ENCODE peak calls at places on chromosome 12, in ten cellular contexts. One of them, this sample, is unnamed.

GRCh38 chr12:56271031-56271430 is 4.3 kb downstream of the COQ10A start:
- DNase-seq in head of caudate nucleus: no peak
- DNase-seq in brain microvascular endothelial cell: peak
- DNase-seq in heart left ventricle: no peak
- DNase-seq in lung microvascular endothelial cell: no peak
- DNase-seq in stimulated activated CD4-positive, alpha-beta T cell treated with anti-CD3 and anti-CD28 coated beads, Interleukin-12 subunit alpha, Interleukin-12 subunit beta, amount 100 ng/mL, for 4 hours: no peak
- DNase-seq in NCI-H1092 treated with DMSO at 0.1 percent for 48 hours: no peak
- DNase-seq in 8988T: no peak
- DNase-seq in stimulated activated CD8-positive, alpha-beta memory T cell treated with anti-CD3 and anti-CD28 coated beads, Interleukin-15, amount 100 ng/mL, for 48 hours: no peak
- DNase-seq in central memory CD4-positive, alpha-beta T cell: no peak
- DNase-seq in this sample: peak

GRCh38 chr12:62787023-62787422 is 147.9 kb downstream of the PPM1H start:
- DNase-seq in head of caudate nucleus: no peak
- DNase-seq in brain microvascular endothelial cell: no peak
- DNase-seq in heart left ventricle: no peak
- DNase-seq in lung microvascular endothelial cell: no peak
- DNase-seq in stimulated activated CD4-positive, alpha-beta T cell treated with anti-CD3 and anti-CD28 coated beads, Interleukin-12 subunit alpha, Interleukin-12 subunit beta, amount 100 ng/mL, for 4 hours: no peak
- DNase-seq in NCI-H1092 treated with DMSO at 0.1 percent for 48 hours: no peak
- DNase-seq in 8988T: no peak
- DNase-seq in stimulated activated CD8-positive, alpha-beta memory T cell treated with anti-CD3 and anti-CD28 coated beads, Interleukin-15, amount 100 ng/mL, for 48 hours: no peak
- DNase-seq in central memory CD4-positive, alpha-beta T cell: no peak
- DNase-seq in this sample: no peak

GRCh38 chr12:77189463-77189862 is 124.1 kb upstream of the E2F7 start:
- DNase-seq in head of caudate nucleus: no peak
- DNase-seq in brain microvascular endothelial cell: peak
- DNase-seq in heart left ventricle: no peak
- DNase-seq in lung microvascular endothelial cell: no peak
- DNase-seq in stimulated activated CD4-positive, alpha-beta T cell treated with anti-CD3 and anti-CD28 coated beads, Interleukin-12 subunit alpha, Interleukin-12 subunit beta, amount 100 ng/mL, for 4 hours: no peak
- DNase-seq in NCI-H1092 treated with DMSO at 0.1 percent for 48 hours: no peak
- DNase-seq in 8988T: no peak
- DNase-seq in stimulated activated CD8-positive, alpha-beta memory T cell treated with anti-CD3 and anti-CD28 coated beads, Interleukin-15, amount 100 ng/mL, for 48 hours: no peak
- DNase-seq in central memory CD4-positive, alpha-beta T cell: no peak
- DNase-seq in this sample: peak

GRCh38 chr12:77847665-77848431 is 17.2 kb downstream of the NAV3 start:
- DNase-seq in head of caudate nucleus: no peak
- DNase-seq in brain microvascular endothelial cell: peak
- DNase-seq in heart left ventricle: no peak
- DNase-seq in lung microvascular endothelial cell: peak
- DNase-seq in stimulated activated CD4-positive, alpha-beta T cell treated with anti-CD3 and anti-CD28 coated beads, Interleukin-12 subunit alpha, Interleukin-12 subunit beta, amount 100 ng/mL, for 4 hours: no peak
- DNase-seq in NCI-H1092 treated with DMSO at 0.1 percent for 48 hours: no peak
- DNase-seq in 8988T: no peak
- DNase-seq in stimulated activated CD8-positive, alpha-beta memory T cell treated with anti-CD3 and anti-CD28 coated beads, Interleukin-15, amount 100 ng/mL, for 48 hours: no peak
- DNase-seq in central memory CD4-positive, alpha-beta T cell: no peak
- DNase-seq in this sample: no peak

GRCh38 chr12:90062799-90063198 is 354.2 kb upstream of the ATP2B1 start:
- DNase-seq in head of caudate nucleus: no peak
- DNase-seq in brain microvascular endothelial cell: no peak
- DNase-seq in heart left ventricle: no peak
- DNase-seq in lung microvascular endothelial cell: peak
- DNase-seq in stimulated activated CD4-positive, alpha-beta T cell treated with anti-CD3 and anti-CD28 coated beads, Interleukin-12 subunit alpha, Interleukin-12 subunit beta, amount 100 ng/mL, for 4 hours: no peak
- DNase-seq in NCI-H1092 treated with DMSO at 0.1 percent for 48 hours: no peak
- DNase-seq in 8988T: no peak
- DNase-seq in stimulated activated CD8-positive, alpha-beta memory T cell treated with anti-CD3 and anti-CD28 coated beads, Interleukin-15, amount 100 ng/mL, for 48 hours: no peak
- DNase-seq in central memory CD4-positive, alpha-beta T cell: no peak
- DNase-seq in this sample: no peak

GRCh38 chr12:22355011-22355580 is 20.6 kb upstream of the ST8SIA1 start:
- DNase-seq in head of caudate nucleus: no peak
- DNase-seq in brain microvascular endothelial cell: no peak
- DNase-seq in heart left ventricle: no peak
- DNase-seq in lung microvascular endothelial cell: no peak
- DNase-seq in stimulated activated CD4-positive, alpha-beta T cell treated with anti-CD3 and anti-CD28 coated beads, Interleukin-12 subunit alpha, Interleukin-12 subunit beta, amount 100 ng/mL, for 4 hours: no peak
- DNase-seq in NCI-H1092 treated with DMSO at 0.1 percent for 48 hours: no peak
- DNase-seq in 8988T: no peak
- DNase-seq in stimulated activated CD8-positive, alpha-beta memory T cell treated with anti-CD3 and anti-CD28 coated beads, Interleukin-15, amount 100 ng/mL, for 48 hours: no peak
- DNase-seq in central memory CD4-positive, alpha-beta T cell: no peak
- DNase-seq in this sample: no peak

GRCh38 chr12:57460457-57461325 is 1.1 kb downstream of the GLI1 start:
- DNase-seq in head of caudate nucleus: no peak
- DNase-seq in brain microvascular endothelial cell: no peak
- DNase-seq in heart left ventricle: no peak
- DNase-seq in lung microvascular endothelial cell: no peak
- DNase-seq in stimulated activated CD4-positive, alpha-beta T cell treated with anti-CD3 and anti-CD28 coated beads, Interleukin-12 subunit alpha, Interleukin-12 subunit beta, amount 100 ng/mL, for 4 hours: no peak
- DNase-seq in NCI-H1092 treated with DMSO at 0.1 percent for 48 hours: no peak
- DNase-seq in 8988T: no peak
- DNase-seq in stimulated activated CD8-positive, alpha-beta memory T cell treated with anti-CD3 and anti-CD28 coated beads, Interleukin-15, amount 100 ng/mL, for 48 hours: no peak
- DNase-seq in central memory CD4-positive, alpha-beta T cell: no peak
- DNase-seq in this sample: no peak

GRCh38 chr12:109844983-109845841 is 12.0 kb upstream of the TRPV4 start:
- DNase-seq in head of caudate nucleus: peak
- DNase-seq in brain microvascular endothelial cell: peak
- DNase-seq in heart left ventricle: peak
- DNase-seq in lung microvascular endothelial cell: peak
- DNase-seq in stimulated activated CD4-positive, alpha-beta T cell treated with anti-CD3 and anti-CD28 coated beads, Interleukin-12 subunit alpha, Interleukin-12 subunit beta, amount 100 ng/mL, for 4 hours: peak
- DNase-seq in NCI-H1092 treated with DMSO at 0.1 percent for 48 hours: peak
- DNase-seq in 8988T: peak
- DNase-seq in stimulated activated CD8-positive, alpha-beta memory T cell treated with anti-CD3 and anti-CD28 coated beads, Interleukin-15, amount 100 ng/mL, for 48 hours: peak
- DNase-seq in central memory CD4-positive, alpha-beta T cell: peak
- DNase-seq in this sample: peak

GRCh38 chr12:125161712-125162023 is 96.4 kb downstream of the AACS start:
- DNase-seq in head of caudate nucleus: no peak
- DNase-seq in brain microvascular endothelial cell: no peak
- DNase-seq in heart left ventricle: no peak
- DNase-seq in lung microvascular endothelial cell: no peak
- DNase-seq in stimulated activated CD4-positive, alpha-beta T cell treated with anti-CD3 and anti-CD28 coated beads, Interleukin-12 subunit alpha, Interleukin-12 subunit beta, amount 100 ng/mL, for 4 hours: no peak
- DNase-seq in NCI-H1092 treated with DMSO at 0.1 percent for 48 hours: no peak
- DNase-seq in 8988T: no peak
- DNase-seq in stimulated activated CD8-positive, alpha-beta memory T cell treated with anti-CD3 and anti-CD28 coated beads, Interleukin-15, amount 100 ng/mL, for 48 hours: no peak
- DNase-seq in central memory CD4-positive, alpha-beta T cell: no peak
- DNase-seq in this sample: peak

GRCh38 chr12:108563135-108563803 is 873 bp downstream of the ISCU start:
- DNase-seq in head of caudate nucleus: peak
- DNase-seq in brain microvascular endothelial cell: peak
- DNase-seq in heart left ventricle: peak
- DNase-seq in lung microvascular endothelial cell: peak
- DNase-seq in stimulated activated CD4-positive, alpha-beta T cell treated with anti-CD3 and anti-CD28 coated beads, Interleukin-12 subunit alpha, Interleukin-12 subunit beta, amount 100 ng/mL, for 4 hours: peak
- DNase-seq in NCI-H1092 treated with DMSO at 0.1 percent for 48 hours: peak
- DNase-seq in 8988T: peak
- DNase-seq in stimulated activated CD8-positive, alpha-beta memory T cell treated with anti-CD3 and anti-CD28 coated beads, Interleukin-15, amount 100 ng/mL, for 48 hours: peak
- DNase-seq in central memory CD4-positive, alpha-beta T cell: peak
- DNase-seq in this sample: peak

GRCh38 chr12:123591702-123592481 is 7.5 kb downstream of the TMED2 start:
- DNase-seq in head of caudate nucleus: no peak
- DNase-seq in brain microvascular endothelial cell: peak
- DNase-seq in heart left ventricle: no peak
- DNase-seq in lung microvascular endothelial cell: no peak
- DNase-seq in stimulated activated CD4-positive, alpha-beta T cell treated with anti-CD3 and anti-CD28 coated beads, Interleukin-12 subunit alpha, Interleukin-12 subunit beta, amount 100 ng/mL, for 4 hours: no peak
- DNase-seq in NCI-H1092 treated with DMSO at 0.1 percent for 48 hours: no peak
- DNase-seq in 8988T: no peak
- DNase-seq in stimulated activated CD8-positive, alpha-beta memory T cell treated with anti-CD3 and anti-CD28 coated beads, Interleukin-15, amount 100 ng/mL, for 48 hours: no peak
- DNase-seq in central memory CD4-positive, alpha-beta T cell: no peak
- DNase-seq in this sample: peak

GRCh38 chr12:25421651-25422150 is 131.4 kb downstream of the LMNTD1 start:
- DNase-seq in head of caudate nucleus: no peak
- DNase-seq in brain microvascular endothelial cell: no peak
- DNase-seq in heart left ventricle: no peak
- DNase-seq in lung microvascular endothelial cell: no peak
- DNase-seq in stimulated activated CD4-positive, alpha-beta T cell treated with anti-CD3 and anti-CD28 coated beads, Interleukin-12 subunit alpha, Interleukin-12 subunit beta, amount 100 ng/mL, for 4 hours: no peak
- DNase-seq in NCI-H1092 treated with DMSO at 0.1 percent for 48 hours: no peak
- DNase-seq in 8988T: no peak
- DNase-seq in stimulated activated CD8-positive, alpha-beta memory T cell treated with anti-CD3 and anti-CD28 coated beads, Interleukin-15, amount 100 ng/mL, for 48 hours: no peak
- DNase-seq in central memory CD4-positive, alpha-beta T cell: no peak
- DNase-seq in this sample: no peak

GRCh38 chr12:49233842-49234526 is 30.9 kb upstream of the TUBA1C start:
- DNase-seq in head of caudate nucleus: peak
- DNase-seq in brain microvascular endothelial cell: no peak
- DNase-seq in heart left ventricle: peak
- DNase-seq in lung microvascular endothelial cell: no peak
- DNase-seq in stimulated activated CD4-positive, alpha-beta T cell treated with anti-CD3 and anti-CD28 coated beads, Interleukin-12 subunit alpha, Interleukin-12 subunit beta, amount 100 ng/mL, for 4 hours: peak
- DNase-seq in NCI-H1092 treated with DMSO at 0.1 percent for 48 hours: peak
- DNase-seq in 8988T: no peak
- DNase-seq in stimulated activated CD8-positive, alpha-beta memory T cell treated with anti-CD3 and anti-CD28 coated beads, Interleukin-15, amount 100 ng/mL, for 48 hours: no peak
- DNase-seq in central memory CD4-positive, alpha-beta T cell: no peak
- DNase-seq in this sample: no peak

GRCh38 chr12:52244615-52244994 is 11.6 kb downstream of the KRT7 start:
- DNase-seq in head of caudate nucleus: no peak
- DNase-seq in brain microvascular endothelial cell: no peak
- DNase-seq in heart left ventricle: no peak
- DNase-seq in lung microvascular endothelial cell: no peak
- DNase-seq in stimulated activated CD4-positive, alpha-beta T cell treated with anti-CD3 and anti-CD28 coated beads, Interleukin-12 subunit alpha, Interleukin-12 subunit beta, amount 100 ng/mL, for 4 hours: no peak
- DNase-seq in NCI-H1092 treated with DMSO at 0.1 percent for 48 hours: no peak
- DNase-seq in 8988T: no peak
- DNase-seq in stimulated activated CD8-positive, alpha-beta memory T cell treated with anti-CD3 and anti-CD28 coated beads, Interleukin-15, amount 100 ng/mL, for 48 hours: no peak
- DNase-seq in central memory CD4-positive, alpha-beta T cell: no peak
- DNase-seq in this sample: no peak

GRCh38 chr12:114447274-114447716 is 41.4 kb upstream of the TBX5 start:
- DNase-seq in head of caudate nucleus: no peak
- DNase-seq in brain microvascular endothelial cell: no peak
- DNase-seq in heart left ventricle: peak
- DNase-seq in lung microvascular endothelial cell: no peak
- DNase-seq in stimulated activated CD4-positive, alpha-beta T cell treated with anti-CD3 and anti-CD28 coated beads, Interleukin-12 subunit alpha, Interleukin-12 subunit beta, amount 100 ng/mL, for 4 hours: no peak
- DNase-seq in NCI-H1092 treated with DMSO at 0.1 percent for 48 hours: no peak
- DNase-seq in 8988T: no peak
- DNase-seq in stimulated activated CD8-positive, alpha-beta memory T cell treated with anti-CD3 and anti-CD28 coated beads, Interleukin-15, amount 100 ng/mL, for 48 hours: no peak
- DNase-seq in central memory CD4-positive, alpha-beta T cell: no peak
- DNase-seq in this sample: no peak

GRCh38 chr12:77943466-77943865 is 112.8 kb downstream of the NAV3 start:
- DNase-seq in head of caudate nucleus: no peak
- DNase-seq in brain microvascular endothelial cell: peak
- DNase-seq in heart left ventricle: no peak
- DNase-seq in lung microvascular endothelial cell: peak
- DNase-seq in stimulated activated CD4-positive, alpha-beta T cell treated with anti-CD3 and anti-CD28 coated beads, Interleukin-12 subunit alpha, Interleukin-12 subunit beta, amount 100 ng/mL, for 4 hours: no peak
- DNase-seq in NCI-H1092 treated with DMSO at 0.1 percent for 48 hours: no peak
- DNase-seq in 8988T: no peak
- DNase-seq in stimulated activated CD8-positive, alpha-beta memory T cell treated with anti-CD3 and anti-CD28 coated beads, Interleukin-15, amount 100 ng/mL, for 48 hours: no peak
- DNase-seq in central memory CD4-positive, alpha-beta T cell: no peak
- DNase-seq in this sample: no peak

GRCh38 chr12:104423809-104424208 is 32.9 kb upstream of the CHST11 start:
- DNase-seq in head of caudate nucleus: no peak
- DNase-seq in brain microvascular endothelial cell: no peak
- DNase-seq in heart left ventricle: no peak
- DNase-seq in lung microvascular endothelial cell: no peak
- DNase-seq in stimulated activated CD4-positive, alpha-beta T cell treated with anti-CD3 and anti-CD28 coated beads, Interleukin-12 subunit alpha, Interleukin-12 subunit beta, amount 100 ng/mL, for 4 hours: no peak
- DNase-seq in NCI-H1092 treated with DMSO at 0.1 percent for 48 hours: no peak
- DNase-seq in 8988T: no peak
- DNase-seq in stimulated activated CD8-positive, alpha-beta memory T cell treated with anti-CD3 and anti-CD28 coated beads, Interleukin-15, amount 100 ng/mL, for 48 hours: no peak
- DNase-seq in central memory CD4-positive, alpha-beta T cell: no peak
- DNase-seq in this sample: no peak

GRCh38 chr12:48977290-48978281 is 536 bp upstream of the WNT1 start:
- DNase-seq in head of caudate nucleus: peak
- DNase-seq in brain microvascular endothelial cell: peak
- DNase-seq in heart left ventricle: peak
- DNase-seq in lung microvascular endothelial cell: peak
- DNase-seq in stimulated activated CD4-positive, alpha-beta T cell treated with anti-CD3 and anti-CD28 coated beads, Interleukin-12 subunit alpha, Interleukin-12 subunit beta, amount 100 ng/mL, for 4 hours: peak
- DNase-seq in NCI-H1092 treated with DMSO at 0.1 percent for 48 hours: no peak
- DNase-seq in 8988T: peak
- DNase-seq in stimulated activated CD8-positive, alpha-beta memory T cell treated with anti-CD3 and anti-CD28 coated beads, Interleukin-15, amount 100 ng/mL, for 48 hours: peak
- DNase-seq in central memory CD4-positive, alpha-beta T cell: peak
- DNase-seq in this sample: peak

GRCh38 chr12:107081778-107082177 is 11.6 kb downstream of the CRY1 start:
- DNase-seq in head of caudate nucleus: no peak
- DNase-seq in brain microvascular endothelial cell: no peak
- DNase-seq in heart left ventricle: no peak
- DNase-seq in lung microvascular endothelial cell: no peak
- DNase-seq in stimulated activated CD4-positive, alpha-beta T cell treated with anti-CD3 and anti-CD28 coated beads, Interleukin-12 subunit alpha, Interleukin-12 subunit beta, amount 100 ng/mL, for 4 hours: no peak
- DNase-seq in NCI-H1092 treated with DMSO at 0.1 percent for 48 hours: no peak
- DNase-seq in 8988T: no peak
- DNase-seq in stimulated activated CD8-positive, alpha-beta memory T cell treated with anti-CD3 and anti-CD28 coated beads, Interleukin-15, amount 100 ng/mL, for 48 hours: no peak
- DNase-seq in central memory CD4-positive, alpha-beta T cell: no peak
- DNase-seq in this sample: no peak

GRCh38 chr12:52876371-52876770 is 27.6 kb upstream of the KRT78 start:
- DNase-seq in head of caudate nucleus: no peak
- DNase-seq in brain microvascular endothelial cell: no peak
- DNase-seq in heart left ventricle: no peak
- DNase-seq in lung microvascular endothelial cell: no peak
- DNase-seq in stimulated activated CD4-positive, alpha-beta T cell treated with anti-CD3 and anti-CD28 coated beads, Interleukin-12 subunit alpha, Interleukin-12 subunit beta, amount 100 ng/mL, for 4 hours: no peak
- DNase-seq in NCI-H1092 treated with DMSO at 0.1 percent for 48 hours: no peak
- DNase-seq in 8988T: no peak
- DNase-seq in stimulated activated CD8-positive, alpha-beta memory T cell treated with anti-CD3 and anti-CD28 coated beads, Interleukin-15, amount 100 ng/mL, for 48 hours: no peak
- DNase-seq in central memory CD4-positive, alpha-beta T cell: no peak
- DNase-seq in this sample: peak

GRCh38 chr12:56103066-56103711 is 1.2 kb upstream of the PA2G4 start:
- DNase-seq in head of caudate nucleus: no peak
- DNase-seq in brain microvascular endothelial cell: no peak
- DNase-seq in heart left ventricle: no peak
- DNase-seq in lung microvascular endothelial cell: no peak
- DNase-seq in stimulated activated CD4-positive, alpha-beta T cell treated with anti-CD3 and anti-CD28 coated beads, Interleukin-12 subunit alpha, Interleukin-12 subunit beta, amount 100 ng/mL, for 4 hours: no peak
- DNase-seq in NCI-H1092 treated with DMSO at 0.1 percent for 48 hours: no peak
- DNase-seq in 8988T: no peak
- DNase-seq in stimulated activated CD8-positive, alpha-beta memory T cell treated with anti-CD3 and anti-CD28 coated beads, Interleukin-15, amount 100 ng/mL, for 48 hours: no peak
- DNase-seq in central memory CD4-positive, alpha-beta T cell: peak
- DNase-seq in this sample: no peak

GRCh38 chr12:95859344-95859816 is 628 bp downstream of the SNRPF start:
- DNase-seq in head of caudate nucleus: no peak
- DNase-seq in brain microvascular endothelial cell: peak
- DNase-seq in heart left ventricle: no peak
- DNase-seq in lung microvascular endothelial cell: peak
- DNase-seq in stimulated activated CD4-positive, alpha-beta T cell treated with anti-CD3 and anti-CD28 coated beads, Interleukin-12 subunit alpha, Interleukin-12 subunit beta, amount 100 ng/mL, for 4 hours: peak
- DNase-seq in NCI-H1092 treated with DMSO at 0.1 percent for 48 hours: peak
- DNase-seq in 8988T: no peak
- DNase-seq in stimulated activated CD8-positive, alpha-beta memory T cell treated with anti-CD3 and anti-CD28 coated beads, Interleukin-15, amount 100 ng/mL, for 48 hours: no peak
- DNase-seq in central memory CD4-positive, alpha-beta T cell: no peak
- DNase-seq in this sample: peak

GRCh38 chr12:54026640-54027441 is 1.4 kb upstream of the HOXC6 start:
- DNase-seq in head of caudate nucleus: no peak
- DNase-seq in brain microvascular endothelial cell: no peak
- DNase-seq in heart left ventricle: no peak
- DNase-seq in lung microvascular endothelial cell: no peak
- DNase-seq in stimulated activated CD4-positive, alpha-beta T cell treated with anti-CD3 and anti-CD28 coated beads, Interleukin-12 subunit alpha, Interleukin-12 subunit beta, amount 100 ng/mL, for 4 hours: no peak
- DNase-seq in NCI-H1092 treated with DMSO at 0.1 percent for 48 hours: no peak
- DNase-seq in 8988T: no peak
- DNase-seq in stimulated activated CD8-positive, alpha-beta memory T cell treated with anti-CD3 and anti-CD28 coated beads, Interleukin-15, amount 100 ng/mL, for 48 hours: no peak
- DNase-seq in central memory CD4-positive, alpha-beta T cell: no peak
- DNase-seq in this sample: no peak

GRCh38 chr12:4270016-4270669 is 3.4 kb upstream of the CCND2 start:
- DNase-seq in head of caudate nucleus: no peak
- DNase-seq in brain microvascular endothelial cell: no peak
- DNase-seq in heart left ventricle: no peak
- DNase-seq in lung microvascular endothelial cell: peak
- DNase-seq in stimulated activated CD4-positive, alpha-beta T cell treated with anti-CD3 and anti-CD28 coated beads, Interleukin-12 subunit alpha, Interleukin-12 subunit beta, amount 100 ng/mL, for 4 hours: peak
- DNase-seq in NCI-H1092 treated with DMSO at 0.1 percent for 48 hours: no peak
- DNase-seq in 8988T: no peak
- DNase-seq in stimulated activated CD8-positive, alpha-beta memory T cell treated with anti-CD3 and anti-CD28 coated beads, Interleukin-15, amount 100 ng/mL, for 48 hours: no peak
- DNase-seq in central memory CD4-positive, alpha-beta T cell: no peak
- DNase-seq in this sample: no peak

GRCh38 chr12:53194973-53195372 is 12.1 kb downstream of the ITGB7 start:
- DNase-seq in head of caudate nucleus: no peak
- DNase-seq in brain microvascular endothelial cell: no peak
- DNase-seq in heart left ventricle: no peak
- DNase-seq in lung microvascular endothelial cell: no peak
- DNase-seq in stimulated activated CD4-positive, alpha-beta T cell treated with anti-CD3 and anti-CD28 coated beads, Interleukin-12 subunit alpha, Interleukin-12 subunit beta, amount 100 ng/mL, for 4 hours: no peak
- DNase-seq in NCI-H1092 treated with DMSO at 0.1 percent for 48 hours: no peak
- DNase-seq in 8988T: no peak
- DNase-seq in stimulated activated CD8-positive, alpha-beta memory T cell treated with anti-CD3 and anti-CD28 coated beads, Interleukin-15, amount 100 ng/mL, for 48 hours: no peak
- DNase-seq in central memory CD4-positive, alpha-beta T cell: no peak
- DNase-seq in this sample: no peak

GRCh38 chr12:11535127-11535526 is 114.3 kb upstream of the ETV6 start:
- DNase-seq in head of caudate nucleus: no peak
- DNase-seq in brain microvascular endothelial cell: no peak
- DNase-seq in heart left ventricle: no peak
- DNase-seq in lung microvascular endothelial cell: no peak
- DNase-seq in stimulated activated CD4-positive, alpha-beta T cell treated with anti-CD3 and anti-CD28 coated beads, Interleukin-12 subunit alpha, Interleukin-12 subunit beta, amount 100 ng/mL, for 4 hours: no peak
- DNase-seq in NCI-H1092 treated with DMSO at 0.1 percent for 48 hours: no peak
- DNase-seq in 8988T: no peak
- DNase-seq in stimulated activated CD8-positive, alpha-beta memory T cell treated with anti-CD3 and anti-CD28 coated beads, Interleukin-15, amount 100 ng/mL, for 48 hours: no peak
- DNase-seq in central memory CD4-positive, alpha-beta T cell: no peak
- DNase-seq in this sample: no peak

GRCh38 chr12:46617167-46617566 is 208.6 kb downstream of the SLC38A4 start:
- DNase-seq in head of caudate nucleus: no peak
- DNase-seq in brain microvascular endothelial cell: peak
- DNase-seq in heart left ventricle: peak
- DNase-seq in lung microvascular endothelial cell: no peak
- DNase-seq in stimulated activated CD4-positive, alpha-beta T cell treated with anti-CD3 and anti-CD28 coated beads, Interleukin-12 subunit alpha, Interleukin-12 subunit beta, amount 100 ng/mL, for 4 hours: no peak
- DNase-seq in NCI-H1092 treated with DMSO at 0.1 percent for 48 hours: no peak
- DNase-seq in 8988T: no peak
- DNase-seq in stimulated activated CD8-positive, alpha-beta memory T cell treated with anti-CD3 and anti-CD28 coated beads, Interleukin-15, amount 100 ng/mL, for 48 hours: no peak
- DNase-seq in central memory CD4-positive, alpha-beta T cell: no peak
- DNase-seq in this sample: no peak

GRCh38 chr12:120249266-120249874 is 16.2 kb downstream of the PXN start:
- DNase-seq in head of caudate nucleus: no peak
- DNase-seq in brain microvascular endothelial cell: no peak
- DNase-seq in heart left ventricle: no peak
- DNase-seq in lung microvascular endothelial cell: peak
- DNase-seq in stimulated activated CD4-positive, alpha-beta T cell treated with anti-CD3 and anti-CD28 coated beads, Interleukin-12 subunit alpha, Interleukin-12 subunit beta, amount 100 ng/mL, for 4 hours: no peak
- DNase-seq in NCI-H1092 treated with DMSO at 0.1 percent for 48 hours: no peak
- DNase-seq in 8988T: no peak
- DNase-seq in stimulated activated CD8-positive, alpha-beta memory T cell treated with anti-CD3 and anti-CD28 coated beads, Interleukin-15, amount 100 ng/mL, for 48 hours: no peak
- DNase-seq in central memory CD4-positive, alpha-beta T cell: no peak
- DNase-seq in this sample: no peak

This sample was measured in NCI-H524.